ENCODE peak calls at places on chromosome 22, in ten cellular contexts. P, Y, L, X, A, V, S, E, I and G are unnamed samples.

GRCh38 chr22:46660604-46661201 is 40.5 kb downstream of the GRAMD4 start:
- DNase-seq in P (no peak), Y (no peak), L (no peak), X (no peak), A (no peak), V (peak; percentile 84), S (no peak), E (no peak), I (no peak), G (peak; percentile 60)

GRCh38 chr22:46738961-46739870 is 1.2 kb upstream of the CERK start:
- DNase-seq in P (peak; percentile 89), Y (no peak), L (no peak), X (no peak), A (no peak), V (peak; percentile 91), S (peak; percentile 36), E (peak; percentile 77), I (peak; percentile 51), G (peak; percentile 85)

GRCh38 chr22:47307326-47307725 is 544.9 kb downstream of the TBC1D22A start:
- DNase-seq in P (peak; percentile 41), Y (no peak), L (no peak), X (no peak), A (no peak), V (peak; percentile 21), S (no peak), E (no peak), I (peak; percentile 23), G (no peak)

GRCh38 chr22:44869196-44869595 is 116.8 kb downstream of the ARHGAP8 start:
- DNase-seq in P (no peak), Y (no peak), L (peak; percentile 79), X (no peak), A (no peak), V (no peak), S (no peak), E (peak; percentile 10), I (no peak), G (no peak)

GRCh38 chr22:32307617-32308016 is 50.0 kb upstream of the RFPL3 start:
- DNase-seq in P (no peak), Y (no peak), L (no peak), X (no peak), A (no peak), V (no peak), S (no peak), E (no peak), I (no peak), G (no peak)

GRCh38 chr22:48799227-48799970 is 1028.3 kb downstream of the BRD1 start:
- DNase-seq in P (no peak), Y (no peak), L (no peak), X (no peak), A (peak; percentile 26), V (no peak), S (no peak), E (no peak), I (no peak), G (no peak)

GRCh38 chr22:25781801-25782200 is 39.8 kb downstream of the MYO18B start:
- DNase-seq in P (no peak), Y (no peak), L (no peak), X (no peak), A (no peak), V (no peak), S (no peak), E (peak; percentile 37), I (no peak), G (no peak)

GRCh38 chr22:31089101-31090100 is 8.3 kb downstream of the SMTN start:
- DNase-seq in P (peak; percentile 31), Y (no peak), L (peak; percentile 54), X (no peak), A (peak; percentile 91), V (peak; percentile 84), S (peak; percentile 61), E (peak; percentile 52), I (peak; percentile 65), G (peak; percentile 39)

DNA sequence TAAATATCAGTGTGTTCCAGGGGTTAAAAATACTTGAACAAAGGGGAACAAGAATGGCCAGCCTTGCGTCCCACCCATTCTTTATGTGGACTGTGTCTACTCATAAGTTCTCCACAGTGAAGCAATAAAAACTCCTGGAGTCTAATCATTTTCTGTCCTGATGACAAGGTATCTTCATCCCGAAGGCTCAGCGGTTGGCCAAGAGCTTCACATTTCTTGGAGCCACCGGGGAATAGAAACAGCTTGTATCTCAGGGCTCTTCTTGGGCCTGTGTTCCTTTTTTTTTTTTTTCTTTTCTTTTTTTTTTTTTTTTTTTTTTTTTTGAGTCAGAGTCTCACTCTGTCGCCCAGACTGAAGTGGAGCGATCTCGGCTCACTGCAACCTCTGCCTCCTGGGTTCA is 36.8 kb upstream of the ADORA2A start:
- DNase-seq in P (no peak), Y (no peak), L (peak; percentile 53), X (no peak), A (peak; percentile 85), V (peak; percentile 48), S (no peak), E (no peak), I (peak; percentile 75), G (no peak)
- H3K4me1 ChIP-seq in P (no peaks in the 10 kb centered on the region), Y (peaks cover 45% of the 10 kb centered on the region), L (peaks cover 22% of the 10 kb centered on the region), X (peaks cover 4% of the 10 kb centered on the region), A (peaks cover 7% of the 10 kb centered on the region), V (peaks cover 19% of the 10 kb centered on the region), S (peaks cover 4% of the 10 kb centered on the region), E (peaks cover 10% of the 10 kb centered on the region), I (peaks cover 5% of the 10 kb centered on the region), G (no peaks in the 10 kb centered on the region)

GRCh38 chr22:23500508-23501208 is 79.4 kb downstream of the IGLL1 start:
- DNase-seq in P (no peak), Y (peak; percentile 24), L (no peak), X (peak; percentile 36), A (peak; percentile 35), V (peak; percentile 23), S (no peak), E (peak; percentile 32), I (no peak), G (no peak)
- H3K27ac ChIP-seq in P (no peak overlapping the region), Y (no peak overlapping the region), L (no peak overlapping the region), X (no peak overlapping the region), A (no peak overlapping the region), V (no peak overlapping the region), S (no peak overlapping the region), E (no peak overlapping the region), I (no peak overlapping the region), G (no peak overlapping the region)

DNA sequence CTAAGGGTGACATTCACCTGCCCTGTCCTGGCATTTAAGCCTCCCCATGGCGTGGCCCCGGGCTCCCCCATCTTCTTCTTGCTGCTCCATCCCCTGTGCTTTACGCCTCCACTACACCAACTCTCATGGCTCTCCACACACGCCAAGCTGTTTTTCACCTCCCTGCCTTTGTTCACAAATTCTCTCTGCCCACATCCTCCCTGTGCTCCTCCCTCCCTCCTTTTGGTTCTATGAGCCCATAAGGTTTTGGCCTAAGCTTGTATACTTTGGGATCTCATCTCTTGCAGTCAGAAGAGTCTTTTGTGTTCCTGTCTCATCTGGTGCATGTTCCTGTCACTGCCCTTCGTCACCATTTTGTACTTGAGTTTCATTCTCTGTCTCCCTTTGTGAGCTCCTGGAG is 4.6 kb upstream of the DNAL4 start:
- DNase-seq in P (no peak), Y (no peak), L (no peak), X (no peak), A (peak; percentile 13), V (no peak), S (no peak), E (no peak), I (no peak), G (no peak)
- H3K9me3 ChIP-seq in P (peaks cover 7% of the 10 kb centered on the region), Y (no peaks in the 10 kb centered on the region), L (no peaks in the 10 kb centered on the region), X (peaks cover 6% of the 10 kb centered on the region), A (no peaks in the 10 kb centered on the region), V (no peaks in the 10 kb centered on the region), S (no peaks in the 10 kb centered on the region), E (no peaks in the 10 kb centered on the region), I (no peaks in the 10 kb centered on the region), G (no peaks in the 10 kb centered on the region)

DNA sequence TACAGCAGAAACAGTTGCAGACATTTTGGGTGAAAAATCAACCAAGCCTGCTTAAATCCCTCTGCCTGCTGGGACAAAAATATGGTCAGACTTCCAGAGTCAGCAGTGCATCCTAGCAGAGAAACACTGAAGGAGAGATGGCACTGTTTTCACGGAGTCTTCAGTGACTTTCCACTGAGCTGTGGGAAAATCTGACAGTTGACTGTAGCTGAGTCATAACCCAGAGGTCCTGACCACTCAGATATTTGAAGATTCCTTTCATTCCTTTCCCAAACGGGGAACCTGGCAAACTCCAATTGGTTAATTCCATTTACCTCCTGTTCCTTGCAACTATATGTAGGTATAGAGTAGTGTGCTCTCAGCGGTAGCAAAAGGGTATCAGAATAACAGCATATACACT is 20.9 kb upstream of the UPB1 start:
- DNase-seq in P (peak; percentile 36), Y (no peak), L (no peak), X (no peak), A (no peak), V (no peak), S (no peak), E (no peak), I (peak; percentile 88), G (no peak)
- H3K4me1 ChIP-seq in P (peaks cover 14% of the 10 kb centered on the region), Y (peaks cover 5% of the 10 kb centered on the region), L (peaks cover 16% of the 10 kb centered on the region), X (peaks cover 5% of the 10 kb centered on the region), A (no peaks in the 10 kb centered on the region), V (no peaks in the 10 kb centered on the region), S (no peaks in the 10 kb centered on the region), E (no peaks in the 10 kb centered on the region), I (no peaks in the 10 kb centered on the region), G (no peaks in the 10 kb centered on the region)